ENCODE peak calls at places on chromosomes 4 and X, in ten cellular contexts. O is esophagus squamous epithelium; Z is OCI-LY7; N is astrocyte; G is mesendoderm; F is prostate gland; X is heart right ventricle; B is psoas muscle; U is ovary; V is CD8-positive, alpha-beta memory T cell. K is an unnamed sample.

GRCh38 chr4:146453192-146453591 is 68.5 kb downstream of the SLC10A7 start:
- DNase-seq in O (no peak), Z (no peak), N (no peak), G (no peak), F (no peak), X (no peak), B (no peak), U (no peak), V (no peak), K (no peak)

GRCh38 chr4:17662694-17663093 is 48.3 kb downstream of the MED28 start:
- DNase-seq in O (no peak), Z (no peak), N (peak; percentile 25), G (no peak), F (no peak), X (no peak), B (no peak), U (no peak), V (no peak), K (no peak)

GRCh38 chrX:71941771-71942170 is 31.1 kb downstream of the NHSL2 start:
- DNase-seq in O (no peak), Z (no peak), N (peak; percentile 78), G (peak; percentile 82), F (no peak), X (peak; percentile 24), B (peak; percentile 37), U (peak; percentile 30), V (no peak), K (no peak)

GRCh38 chrX:42028113-42028512 is 104.8 kb upstream of the CASK start:
- DNase-seq in O (no peak), Z (peak; percentile 12), N (no peak), G (peak; percentile 39), F (no peak), X (no peak), B (no peak), U (no peak), V (no peak), K (no peak)

GRCh38 chrX:153516055-153516454 is 1.4 kb upstream of the ATP2B3 start:
- DNase-seq in O (no peak), Z (no peak), N (no peak), G (no peak), F (no peak), X (no peak), B (no peak), U (no peak), V (no peak), K (no peak)

GRCh38 chr4:122218762-122219161 is 66.6 kb downstream of the BLTP1 start:
- DNase-seq in O (no peak), Z (peak; percentile 2), N (no peak), G (peak; percentile 31), F (no peak), X (no peak), B (no peak), U (no peak), V (no peak), K (no peak)

GRCh38 chr4:139666735-139667266 is 1.2 kb downstream of the MGST2 start:
- DNase-seq in O (no peak), Z (peak; percentile 42), N (peak; percentile 57), G (no peak), F (peak; percentile 79), X (no peak), B (no peak), U (peak; percentile 48), V (no peak), K (no peak)

GRCh38 chrX:96707829-96708228 is 23.2 kb downstream of the DIAPH2 start:
- DNase-seq in O (no peak), Z (no peak), N (no peak), G (no peak), F (no peak), X (no peak), B (no peak), U (no peak), V (no peak), K (no peak)

GRCh38 chr4:66330125-66330524 is 659.8 kb upstream of the EPHA5 start:
- DNase-seq in O (no peak), Z (no peak), N (peak; percentile 45), G (no peak), F (no peak), X (no peak), B (no peak), U (no peak), V (no peak), K (no peak)

DNA sequence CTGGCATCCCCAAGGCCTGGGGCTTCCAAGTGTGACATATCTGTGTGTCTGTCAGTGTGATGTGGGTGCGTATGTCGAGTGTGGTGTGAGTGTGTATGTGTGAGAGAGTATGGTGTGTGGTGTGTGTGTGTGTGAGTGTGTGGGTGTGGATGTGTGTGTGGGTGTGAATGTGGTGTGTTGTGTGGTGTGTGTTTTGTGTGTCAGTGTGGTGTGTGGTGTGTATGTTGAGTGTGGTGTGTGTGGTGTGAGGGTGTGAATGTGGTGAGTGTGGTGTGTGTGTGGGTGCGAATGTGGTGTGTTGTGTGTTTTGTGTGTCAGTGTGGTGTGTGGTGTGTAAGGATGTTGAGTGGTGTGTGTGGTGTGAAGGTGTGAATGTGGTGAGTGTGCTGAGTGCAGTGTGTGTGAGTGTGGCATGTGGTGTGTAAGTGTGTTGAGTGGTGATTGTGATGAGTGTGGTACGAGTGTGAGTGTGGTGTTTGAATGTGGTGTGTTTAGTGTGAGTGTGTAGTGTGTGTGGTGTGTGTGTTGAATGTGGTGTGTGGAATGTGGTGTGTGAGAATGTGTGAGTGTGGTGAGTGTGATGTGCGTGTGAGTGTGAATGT is 61.6 kb upstream of the SORCS2 start:
- DNase-seq in O (no peak), Z (no peak), N (no peak), G (no peak), F (no peak), X (no peak), B (no peak), U (no peak), V (no peak), K (no peak)
- H3K4me3 ChIP-seq in O (no peak overlapping the region), Z (no peak overlapping the region), N (no peak overlapping the region), G (no peak overlapping the region), F (no peak overlapping the region), X (no peak overlapping the region), B (no peak overlapping the region), U (no peak overlapping the region), V (no peak overlapping the region), K (no peak overlapping the region)

GRCh38 chrX:40144576-40144975 is 46.8 kb upstream of the BCOR start:
- DNase-seq in O (no peak), Z (no peak), N (no peak), G (peak; percentile 39), F (no peak), X (no peak), B (no peak), U (no peak), V (no peak), K (no peak)

GRCh38 chrX:40142417-40142816 is 44.7 kb upstream of the BCOR start:
- DNase-seq in O (no peak), Z (no peak), N (no peak), G (no peak), F (no peak), X (no peak), B (no peak), U (no peak), V (no peak), K (no peak)

GRCh38 chrX:40145001-40145631 is 47.4 kb upstream of the BCOR start:
- DNase-seq in O (no peak), Z (no peak), N (no peak), G (peak; percentile 55), F (no peak), X (no peak), B (no peak), U (peak; percentile 45), V (no peak), K (no peak)

GRCh38 chrX:40143001-40143400 is 45.2 kb upstream of the BCOR start:
- DNase-seq in O (no peak), Z (no peak), N (no peak), G (peak; percentile 82), F (no peak), X (no peak), B (no peak), U (no peak), V (no peak), K (no peak)

DNA sequence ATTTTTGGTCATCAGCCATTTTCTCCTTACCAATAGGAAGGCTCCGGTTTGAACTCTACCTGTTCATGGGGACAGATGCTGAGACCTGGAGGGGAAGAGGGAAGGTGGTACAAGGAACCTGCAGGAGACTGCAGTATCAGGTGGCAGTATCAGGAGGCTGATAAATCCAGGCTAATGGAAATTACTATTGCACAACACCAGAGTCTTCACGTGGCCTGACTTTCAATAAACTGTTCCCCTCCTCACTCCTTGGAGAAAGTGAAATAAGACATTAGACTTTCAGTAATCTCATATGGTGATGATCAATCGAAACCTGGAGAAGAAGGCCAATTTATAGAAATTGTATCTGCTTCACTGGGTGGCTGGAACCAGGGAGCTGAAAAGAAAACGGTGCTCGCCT is 46.2 kb upstream of the BCOR start:
- DNase-seq in O (no peak), Z (no peak), N (no peak), G (no peak), F (no peak), X (no peak), B (no peak), U (no peak), V (no peak), K (no peak)
- H3K27ac ChIP-seq in O (no peak overlapping the region), Z (no peak overlapping the region), N (no peak overlapping the region), G (no peak overlapping the region), F (no peak overlapping the region), X (no peak overlapping the region), B (no peak overlapping the region), U (no peak overlapping the region), V (no peak overlapping the region), K (no peak overlapping the region)

GRCh38 chr4:38869511-38869910 is 1.9 kb downstream of the FAM114A1 start:
- DNase-seq in O (no peak), Z (no peak), N (no peak), G (no peak), F (no peak), X (no peak), B (no peak), U (no peak), V (no peak), K (no peak)
- H3K4me3 ChIP-seq in O (no peak overlapping the region), Z (no peak overlapping the region), N (peak overlapping the region; percentile 94), G (no peak overlapping the region), F (peak overlapping the region; percentile 85), X (peak overlapping the region; percentile 92), B (peak overlapping the region; percentile 89), U (no peak overlapping the region), V (no peak overlapping the region), K (no peak overlapping the region)

GRCh38 chr4:79856196-79856595 is 216.8 kb downstream of the ANTXR2 start:
- DNase-seq in O (no peak), Z (no peak), N (no peak), G (no peak), F (no peak), X (no peak), B (no peak), U (no peak), V (no peak), K (no peak)

GRCh38 chr4:79855081-79855480 is 217.9 kb downstream of the ANTXR2 start:
- DNase-seq in O (no peak), Z (no peak), N (no peak), G (no peak), F (no peak), X (no peak), B (no peak), U (no peak), V (no peak), K (no peak)

GRCh38 chr4:79848329-79848728 is 224.7 kb downstream of the ANTXR2 start:
- DNase-seq in O (no peak), Z (no peak), N (no peak), G (no peak), F (no peak), X (no peak), B (no peak), U (no peak), V (no peak), K (no peak)

GRCh38 chr4:79851625-79852304 is 221.3 kb downstream of the ANTXR2 start:
- DNase-seq in O (no peak), Z (no peak), N (peak; percentile 18), G (no peak), F (no peak), X (no peak), B (no peak), U (no peak), V (no peak), K (no peak)

GRCh38 chr4:79852305-79852730 is 220.7 kb downstream of the ANTXR2 start:
- DNase-seq in O (no peak), Z (no peak), N (peak; percentile 9), G (peak; percentile 86), F (no peak), X (peak; percentile 18), B (peak; percentile 28), U (no peak), V (no peak), K (no peak)
- H3K27ac ChIP-seq in O (no peak overlapping the region), Z (no peak overlapping the region), N (no peak overlapping the region), G (no peak overlapping the region), F (no peak overlapping the region), X (no peak overlapping the region), B (no peak overlapping the region), U (no peak overlapping the region), V (no peak overlapping the region), K (no peak overlapping the region)

K was measured in dorsolateral prefrontal cortex.